ENCODE peak calls at places on chromosomes 1 and 21, in five cellular contexts. One of them, this sample, is unnamed.

GRCh38 chr21:44913425-44914175 is 7.1 kb downstream of the ITGB2 start:
- DNase-seq in heart left ventricle: peak
- DNase-seq in kidney epithelial cell: no peak
- DNase-seq in Karpas-422: no peak
- DNase-seq in GM23338: no peak
- DNase-seq in this sample: no peak

GRCh38 chr1:110856410-110856809 is 16.5 kb upstream of the CD53 start:
- DNase-seq in heart left ventricle: no peak
- DNase-seq in kidney epithelial cell: no peak
- DNase-seq in Karpas-422: no peak
- DNase-seq in GM23338: no peak
- DNase-seq in this sample: no peak

GRCh38 chr1:213014642-213015041 is 1.0 kb downstream of the ANGEL2 start:
- DNase-seq in heart left ventricle: no peak
- DNase-seq in kidney epithelial cell: no peak
- DNase-seq in Karpas-422: peak
- DNase-seq in GM23338: peak
- DNase-seq in this sample: no peak

GRCh38 chr1:10867914-10868598 is 71.6 kb upstream of the CASZ1 start:
- DNase-seq in heart left ventricle: no peak
- DNase-seq in kidney epithelial cell: no peak
- DNase-seq in Karpas-422: no peak
- DNase-seq in GM23338: no peak
- DNase-seq in this sample: no peak

GRCh38 chr1:207910678-207911354 is at the start of gene CD34:
- DNase-seq in heart left ventricle: peak
- DNase-seq in kidney epithelial cell: no peak
- DNase-seq in Karpas-422: no peak
- DNase-seq in GM23338: peak
- DNase-seq in this sample: no peak

GRCh38 chr21:31176725-31177124 is 138.4 kb upstream of the KRTAP19-8 start:
- DNase-seq in heart left ventricle: no peak
- DNase-seq in kidney epithelial cell: no peak
- DNase-seq in Karpas-422: no peak
- DNase-seq in GM23338: no peak
- DNase-seq in this sample: no peak

GRCh38 chr1:47507921-47508894 is 70.4 kb downstream of the FOXD2 start:
- DNase-seq in heart left ventricle: no peak
- DNase-seq in kidney epithelial cell: no peak
- DNase-seq in Karpas-422: no peak
- DNase-seq in GM23338: peak
- DNase-seq in this sample: peak

GRCh38 chr1:193060938-193061337 is 1.5 kb downstream of the RO60 start:
- DNase-seq in heart left ventricle: no peak
- DNase-seq in kidney epithelial cell: no peak
- DNase-seq in Karpas-422: peak
- DNase-seq in GM23338: no peak
- DNase-seq in this sample: no peak

GRCh38 chr1:241711326-241711725 is 59.2 kb downstream of the WDR64 start:
- DNase-seq in heart left ventricle: no peak
- DNase-seq in kidney epithelial cell: no peak
- DNase-seq in Karpas-422: no peak
- DNase-seq in GM23338: no peak
- DNase-seq in this sample: no peak

GRCh38 chr1:233242827-233243483 is 52.6 kb downstream of the PCNX2 start:
- DNase-seq in heart left ventricle: no peak
- DNase-seq in kidney epithelial cell: no peak
- DNase-seq in Karpas-422: no peak
- DNase-seq in GM23338: no peak
- DNase-seq in this sample: no peak

GRCh38 chr1:15902882-15903281 is 55.4 kb downstream of the SPEN start:
- DNase-seq in heart left ventricle: no peak
- DNase-seq in kidney epithelial cell: no peak
- DNase-seq in Karpas-422: no peak
- DNase-seq in GM23338: no peak
- DNase-seq in this sample: no peak

GRCh38 chr1:158686430-158687009 is at the start of gene SPTA1:
- DNase-seq in heart left ventricle: no peak
- DNase-seq in kidney epithelial cell: no peak
- DNase-seq in Karpas-422: no peak
- DNase-seq in GM23338: no peak
- DNase-seq in this sample: no peak
- H3K4me3 ChIP-seq in heart left ventricle: no peak
- H3K4me3 ChIP-seq in kidney epithelial cell: no peak
- H3K4me3 ChIP-seq in Karpas-422: no peak
- H3K4me3 ChIP-seq in GM23338: no peak
- H3K4me3 ChIP-seq in this sample: no peak

GRCh38 chr1:231985624-231986023 is 359.0 kb downstream of the DISC1 start:
- DNase-seq in heart left ventricle: no peak
- DNase-seq in kidney epithelial cell: no peak
- DNase-seq in Karpas-422: no peak
- DNase-seq in GM23338: no peak
- DNase-seq in this sample: no peak

GRCh38 chr1:231986631-231987291 is 360.2 kb downstream of the DISC1 start:
- DNase-seq in heart left ventricle: no peak
- DNase-seq in kidney epithelial cell: no peak
- DNase-seq in Karpas-422: no peak
- DNase-seq in GM23338: no peak
- DNase-seq in this sample: no peak

GRCh38 chr1:231993968-231994455 is 367.4 kb downstream of the DISC1 start:
- DNase-seq in heart left ventricle: no peak
- DNase-seq in kidney epithelial cell: no peak
- DNase-seq in Karpas-422: no peak
- DNase-seq in GM23338: no peak
- DNase-seq in this sample: no peak

GRCh38 chr1:231991231-231991630 is 364.6 kb downstream of the DISC1 start:
- DNase-seq in heart left ventricle: no peak
- DNase-seq in kidney epithelial cell: no peak
- DNase-seq in Karpas-422: no peak
- DNase-seq in GM23338: no peak
- DNase-seq in this sample: no peak

DNA sequence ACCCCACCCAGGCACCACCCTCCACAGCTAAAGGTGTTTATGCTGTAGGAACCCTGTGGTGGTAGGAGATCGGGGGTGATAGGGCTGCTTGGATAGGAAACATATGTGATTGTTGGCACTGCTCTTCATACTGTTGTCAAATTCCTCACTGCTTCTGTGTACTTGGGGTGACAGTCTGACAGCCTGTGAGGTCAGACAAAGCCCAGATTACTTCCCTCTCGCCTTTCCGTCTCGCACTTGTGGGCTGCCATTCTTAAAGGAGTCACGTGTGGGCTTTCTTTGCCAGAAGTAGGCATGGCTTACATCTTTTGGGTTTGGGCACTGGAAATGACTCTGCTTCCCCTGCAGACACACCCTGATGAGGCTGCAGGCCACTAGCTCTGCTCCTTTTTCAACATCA is 363.8 kb downstream of the DISC1 start:
- DNase-seq in heart left ventricle: peak
- DNase-seq in kidney epithelial cell: no peak
- DNase-seq in Karpas-422: no peak
- DNase-seq in GM23338: no peak
- DNase-seq in this sample: no peak
- H3K4me3 ChIP-seq in heart left ventricle: no peak
- H3K4me3 ChIP-seq in kidney epithelial cell: no peak
- H3K4me3 ChIP-seq in Karpas-422: no peak
- H3K4me3 ChIP-seq in GM23338: no peak
- H3K4me3 ChIP-seq in this sample: no peak

GRCh38 chr1:203289281-203289981 is 15.9 kb upstream of the BTG2 start:
- DNase-seq in heart left ventricle: peak
- DNase-seq in kidney epithelial cell: no peak
- DNase-seq in Karpas-422: peak
- DNase-seq in GM23338: no peak
- DNase-seq in this sample: no peak
- H3K4me3 ChIP-seq in heart left ventricle: no peak
- H3K4me3 ChIP-seq in kidney epithelial cell: no peak
- H3K4me3 ChIP-seq in Karpas-422: peak
- H3K4me3 ChIP-seq in GM23338: no peak
- H3K4me3 ChIP-seq in this sample: peak

DNA sequence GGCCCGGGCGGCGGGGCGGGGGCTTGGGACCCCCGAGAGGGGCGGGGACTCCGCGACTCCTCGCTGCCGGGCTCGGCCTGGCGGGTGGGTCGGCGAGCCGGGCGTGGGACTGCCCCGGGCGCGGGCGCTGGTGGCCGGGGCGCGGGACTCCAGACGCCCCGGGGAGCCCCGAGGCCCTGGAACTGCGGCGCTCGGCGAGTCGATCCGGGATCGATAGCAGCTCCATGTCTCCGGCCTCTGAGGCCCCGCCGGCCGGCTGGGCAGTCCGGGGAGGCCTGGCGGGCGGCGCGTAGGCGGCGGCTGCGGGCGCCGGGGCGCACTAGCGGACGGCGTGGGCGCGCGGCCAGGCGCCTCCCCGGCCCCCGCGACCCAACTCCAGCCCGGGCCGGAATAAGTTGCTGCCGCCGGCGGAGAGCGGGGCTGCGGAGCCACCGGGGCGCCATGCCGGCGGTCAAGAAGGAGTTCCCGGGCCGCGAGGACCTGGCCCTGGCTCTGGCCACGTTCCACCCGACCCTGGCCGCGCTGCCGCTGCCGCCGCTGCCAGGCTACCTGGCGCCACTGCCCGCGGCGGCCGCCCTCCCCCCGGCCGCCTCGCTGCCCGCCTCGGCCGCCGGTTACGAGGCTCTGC is 382 bp downstream of the SAMD11 start:
- DNase-seq in heart left ventricle: no peak
- DNase-seq in kidney epithelial cell: no peak
- DNase-seq in Karpas-422: no peak
- DNase-seq in GM23338: no peak
- DNase-seq in this sample: no peak
- H3K4me3 ChIP-seq in heart left ventricle: no peak
- H3K4me3 ChIP-seq in kidney epithelial cell: peak
- H3K4me3 ChIP-seq in Karpas-422: no peak
- H3K4me3 ChIP-seq in GM23338: peak
- H3K4me3 ChIP-seq in this sample: peak

GRCh38 chr1:66444438-66445265 is 89.3 kb upstream of the SGIP1 start:
- DNase-seq in heart left ventricle: no peak
- DNase-seq in kidney epithelial cell: no peak
- DNase-seq in Karpas-422: no peak
- DNase-seq in GM23338: peak
- DNase-seq in this sample: no peak

GRCh38 chr1:66445492-66446181 is 88.3 kb upstream of the SGIP1 start:
- DNase-seq in heart left ventricle: peak
- DNase-seq in kidney epithelial cell: no peak
- DNase-seq in Karpas-422: peak
- DNase-seq in GM23338: no peak
- DNase-seq in this sample: no peak

GRCh38 chr1:66450043-66450514 is 83.9 kb upstream of the SGIP1 start:
- DNase-seq in heart left ventricle: peak
- DNase-seq in kidney epithelial cell: no peak
- DNase-seq in Karpas-422: no peak
- DNase-seq in GM23338: no peak
- DNase-seq in this sample: no peak

GRCh38 chr1:66443793-66444192 is 90.2 kb upstream of the SGIP1 start:
- DNase-seq in heart left ventricle: no peak
- DNase-seq in kidney epithelial cell: no peak
- DNase-seq in Karpas-422: no peak
- DNase-seq in GM23338: no peak
- DNase-seq in this sample: no peak

DNA sequence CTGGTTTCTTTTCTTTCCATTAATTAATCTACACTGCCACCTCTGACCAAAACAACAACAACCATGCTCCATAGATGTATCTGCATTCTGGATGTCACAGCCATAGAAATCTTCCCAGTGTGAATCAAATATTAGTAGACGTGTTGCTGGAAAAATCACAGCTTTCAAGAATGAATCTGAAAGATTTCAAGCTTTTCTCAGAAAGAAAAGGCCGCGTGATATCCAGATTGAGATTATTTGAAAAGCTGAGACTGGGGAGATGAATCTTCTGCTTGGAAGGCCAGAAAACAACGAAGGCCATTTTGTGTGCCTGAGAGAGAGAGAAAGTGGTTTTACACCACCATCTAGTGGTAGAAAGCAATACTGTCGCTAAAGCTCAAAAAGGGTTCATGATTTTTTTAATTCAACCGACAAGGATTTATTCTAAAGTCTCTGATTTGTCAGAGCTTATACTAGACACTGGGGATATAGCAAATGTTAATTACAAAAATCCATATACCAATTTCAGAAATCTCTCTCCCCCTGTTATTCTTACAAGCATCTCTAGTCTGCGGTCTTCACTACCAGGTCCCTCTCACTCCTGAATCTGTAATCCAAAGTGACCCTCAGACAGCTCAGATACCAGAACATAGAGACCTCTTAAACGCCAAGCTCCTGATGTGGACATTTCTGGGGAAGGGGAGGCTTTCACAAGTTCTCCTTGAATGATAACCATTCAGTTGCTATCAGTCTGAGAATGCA is 87.5 kb upstream of the SGIP1 start:
- DNase-seq in heart left ventricle: no peak
- DNase-seq in kidney epithelial cell: peak
- DNase-seq in Karpas-422: peak
- DNase-seq in GM23338: peak
- DNase-seq in this sample: no peak
- H3K4me3 ChIP-seq in heart left ventricle: no peak
- H3K4me3 ChIP-seq in kidney epithelial cell: no peak
- H3K4me3 ChIP-seq in Karpas-422: no peak
- H3K4me3 ChIP-seq in GM23338: no peak
- H3K4me3 ChIP-seq in this sample: no peak

GRCh38 chr1:97143236-97143882 is 421.8 kb downstream of the PTBP2 start:
- DNase-seq in heart left ventricle: no peak
- DNase-seq in kidney epithelial cell: no peak
- DNase-seq in Karpas-422: no peak
- DNase-seq in GM23338: no peak
- DNase-seq in this sample: no peak
- H3K4me3 ChIP-seq in heart left ventricle: no peak
- H3K4me3 ChIP-seq in kidney epithelial cell: no peak
- H3K4me3 ChIP-seq in Karpas-422: no peak
- H3K4me3 ChIP-seq in GM23338: no peak
- H3K4me3 ChIP-seq in this sample: no peak

GRCh38 chr1:169486281-169486904 is 649 bp upstream of the SLC19A2 start:
- DNase-seq in heart left ventricle: peak
- DNase-seq in kidney epithelial cell: no peak
- DNase-seq in Karpas-422: no peak
- DNase-seq in GM23338: no peak
- DNase-seq in this sample: no peak

GRCh38 chr1:169487153-169487552 is 1.4 kb upstream of the SLC19A2 start:
- DNase-seq in heart left ventricle: no peak
- DNase-seq in kidney epithelial cell: no peak
- DNase-seq in Karpas-422: no peak
- DNase-seq in GM23338: no peak
- DNase-seq in this sample: no peak

GRCh38 chr1:169488157-169488556 is 2.4 kb upstream of the SLC19A2 start:
- DNase-seq in heart left ventricle: no peak
- DNase-seq in kidney epithelial cell: no peak
- DNase-seq in Karpas-422: no peak
- DNase-seq in GM23338: no peak
- DNase-seq in this sample: no peak

GRCh38 chr1:169485427-169486280 is at the start of gene SLC19A2:
- DNase-seq in heart left ventricle: peak
- DNase-seq in kidney epithelial cell: peak
- DNase-seq in Karpas-422: peak
- DNase-seq in GM23338: peak
- DNase-seq in this sample: peak

DNA sequence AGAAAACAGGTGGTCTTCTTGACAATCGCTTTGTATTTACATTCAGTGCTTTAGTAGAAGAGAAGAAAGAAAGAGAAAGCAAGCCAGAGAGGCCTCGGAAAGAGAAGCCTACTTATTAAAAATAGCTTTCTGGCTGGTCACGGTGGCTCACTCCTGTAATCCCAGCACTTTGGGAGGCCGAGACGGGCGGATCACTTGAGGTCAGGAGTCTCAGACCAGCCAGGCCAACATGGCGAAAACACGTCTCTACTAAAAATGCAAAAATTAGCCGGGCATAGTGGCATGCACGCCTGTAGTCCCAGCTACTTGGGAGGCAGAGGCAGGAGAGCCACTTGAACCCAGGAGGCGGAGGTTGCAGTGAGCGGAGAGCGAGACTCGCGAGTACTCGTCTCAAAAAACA is 1.8 kb upstream of the SLC19A2 start:
- DNase-seq in heart left ventricle: peak
- DNase-seq in kidney epithelial cell: no peak
- DNase-seq in Karpas-422: no peak
- DNase-seq in GM23338: no peak
- DNase-seq in this sample: peak
- H3K4me3 ChIP-seq in heart left ventricle: no peak
- H3K4me3 ChIP-seq in kidney epithelial cell: no peak
- H3K4me3 ChIP-seq in Karpas-422: no peak
- H3K4me3 ChIP-seq in GM23338: peak
- H3K4me3 ChIP-seq in this sample: peak

This sample was measured in pancreas.